ENCODE peak calls at places on chromosomes 2 and 18, in nine cellular contexts. One of them, this sample, is unnamed.

GRCh38 chr2:2016912-2017311 is 272.6 kb upstream of the PXDN start:
- DNase-seq in NCI-H1092: no peak
- DNase-seq in hypothalamus: no peak
- DNase-seq in mucosa of gallbladder: no peak
- DNase-seq in HEK293T: no peak
- DNase-seq in substantia nigra: no peak
- DNase-seq in retina: no peak
- DNase-seq in iris pigment epithelial cell: no peak
- DNase-seq in trophoblast cell: no peak
- DNase-seq in this sample: no peak

GRCh38 chr2:143954208-143954607 is 565.7 kb downstream of the ZEB2 start:
- DNase-seq in NCI-H1092: no peak
- DNase-seq in hypothalamus: no peak
- DNase-seq in mucosa of gallbladder: no peak
- DNase-seq in HEK293T: no peak
- DNase-seq in substantia nigra: no peak
- DNase-seq in retina: no peak
- DNase-seq in iris pigment epithelial cell: peak; percentile 45
- DNase-seq in trophoblast cell: no peak
- DNase-seq in this sample: no peak

GRCh38 chr2:64838817-64839216 is 150.4 kb upstream of the SLC1A4 start:
- DNase-seq in NCI-H1092: no peak
- DNase-seq in hypothalamus: no peak
- DNase-seq in mucosa of gallbladder: no peak
- DNase-seq in HEK293T: no peak
- DNase-seq in substantia nigra: no peak
- DNase-seq in retina: no peak
- DNase-seq in iris pigment epithelial cell: peak; percentile 70
- DNase-seq in trophoblast cell: peak; percentile 36
- DNase-seq in this sample: no peak

GRCh38 chr2:137190411-137191190 is 425.3 kb downstream of the THSD7B start:
- DNase-seq in NCI-H1092: no peak
- DNase-seq in hypothalamus: no peak
- DNase-seq in mucosa of gallbladder: no peak
- DNase-seq in HEK293T: no peak
- DNase-seq in substantia nigra: no peak
- DNase-seq in retina: peak; percentile 51
- DNase-seq in iris pigment epithelial cell: no peak
- DNase-seq in trophoblast cell: no peak
- DNase-seq in this sample: no peak

GRCh38 chr2:43098539-43098938 is 127.9 kb downstream of the ZFP36L2 start:
- DNase-seq in NCI-H1092: no peak
- DNase-seq in hypothalamus: no peak
- DNase-seq in mucosa of gallbladder: no peak
- DNase-seq in HEK293T: no peak
- DNase-seq in substantia nigra: no peak
- DNase-seq in retina: no peak
- DNase-seq in iris pigment epithelial cell: no peak
- DNase-seq in trophoblast cell: no peak
- DNase-seq in this sample: no peak

GRCh38 chr2:1750935-1751767 is 6.8 kb upstream of the PXDN start:
- DNase-seq in NCI-H1092: peak; percentile 64
- DNase-seq in hypothalamus: peak; percentile 19
- DNase-seq in mucosa of gallbladder: peak; percentile 58
- DNase-seq in HEK293T: peak; percentile 75
- DNase-seq in substantia nigra: no peak
- DNase-seq in retina: peak; percentile 86
- DNase-seq in iris pigment epithelial cell: peak; percentile 86
- DNase-seq in trophoblast cell: peak; percentile 73
- DNase-seq in this sample: no peak

GRCh38 chr18:52667388-52667787 is 327.4 kb downstream of the DCC start:
- DNase-seq in NCI-H1092: no peak
- DNase-seq in hypothalamus: no peak
- DNase-seq in mucosa of gallbladder: no peak
- DNase-seq in HEK293T: no peak
- DNase-seq in substantia nigra: no peak
- DNase-seq in retina: no peak
- DNase-seq in iris pigment epithelial cell: no peak
- DNase-seq in trophoblast cell: no peak
- DNase-seq in this sample: no peak

GRCh38 chr2:230347659-230348305 is 20.8 kb downstream of the SP140L start:
- DNase-seq in NCI-H1092: no peak
- DNase-seq in hypothalamus: no peak
- DNase-seq in mucosa of gallbladder: no peak
- DNase-seq in HEK293T: no peak
- DNase-seq in substantia nigra: no peak
- DNase-seq in retina: no peak
- DNase-seq in iris pigment epithelial cell: peak; percentile 49
- DNase-seq in trophoblast cell: no peak
- DNase-seq in this sample: no peak

GRCh38 chr18:58390399-58390798 is 238.5 kb downstream of the ALPK2 start:
- DNase-seq in NCI-H1092: no peak
- DNase-seq in hypothalamus: no peak
- DNase-seq in mucosa of gallbladder: no peak
- DNase-seq in HEK293T: peak; percentile 71
- DNase-seq in substantia nigra: no peak
- DNase-seq in retina: no peak
- DNase-seq in iris pigment epithelial cell: no peak
- DNase-seq in trophoblast cell: no peak
- DNase-seq in this sample: no peak

GRCh38 chr2:37394263-37394662 is 49.8 kb downstream of the QPCT start:
- DNase-seq in NCI-H1092: no peak
- DNase-seq in hypothalamus: no peak
- DNase-seq in mucosa of gallbladder: no peak
- DNase-seq in HEK293T: no peak
- DNase-seq in substantia nigra: no peak
- DNase-seq in retina: no peak
- DNase-seq in iris pigment epithelial cell: no peak
- DNase-seq in trophoblast cell: no peak
- DNase-seq in this sample: no peak

GRCh38 chr2:168002021-168002553 is 245.3 kb downstream of the STK39 start:
- DNase-seq in NCI-H1092: no peak
- DNase-seq in hypothalamus: no peak
- DNase-seq in mucosa of gallbladder: no peak
- DNase-seq in HEK293T: no peak
- DNase-seq in substantia nigra: no peak
- DNase-seq in retina: no peak
- DNase-seq in iris pigment epithelial cell: peak; percentile 69
- DNase-seq in trophoblast cell: peak; percentile 13
- DNase-seq in this sample: no peak

GRCh38 chr18:11654736-11655604 is 34.1 kb upstream of the GNAL start:
- DNase-seq in NCI-H1092: no peak
- DNase-seq in hypothalamus: peak; percentile 4
- DNase-seq in mucosa of gallbladder: peak; percentile 44
- DNase-seq in HEK293T: peak; percentile 68
- DNase-seq in substantia nigra: no peak
- DNase-seq in retina: peak; percentile 72
- DNase-seq in iris pigment epithelial cell: peak; percentile 24
- DNase-seq in trophoblast cell: peak; percentile 57
- DNase-seq in this sample: no peak

GRCh38 chr18:63980896-63981454 is 11.1 kb downstream of the SERPINB8 start:
- DNase-seq in NCI-H1092: no peak
- DNase-seq in hypothalamus: no peak
- DNase-seq in mucosa of gallbladder: no peak
- DNase-seq in HEK293T: no peak
- DNase-seq in substantia nigra: no peak
- DNase-seq in retina: no peak
- DNase-seq in iris pigment epithelial cell: no peak
- DNase-seq in trophoblast cell: no peak
- DNase-seq in this sample: no peak

GRCh38 chr2:142323206-142323605 is 192.4 kb upstream of the LRP1B start:
- DNase-seq in NCI-H1092: no peak
- DNase-seq in hypothalamus: no peak
- DNase-seq in mucosa of gallbladder: peak; percentile 55
- DNase-seq in HEK293T: no peak
- DNase-seq in substantia nigra: no peak
- DNase-seq in retina: no peak
- DNase-seq in iris pigment epithelial cell: no peak
- DNase-seq in trophoblast cell: peak; percentile 5
- DNase-seq in this sample: no peak

GRCh38 chr2:18940184-18940583 is 350.8 kb upstream of the NT5C1B start:
- DNase-seq in NCI-H1092: no peak
- DNase-seq in hypothalamus: no peak
- DNase-seq in mucosa of gallbladder: no peak
- DNase-seq in HEK293T: no peak
- DNase-seq in substantia nigra: no peak
- DNase-seq in retina: no peak
- DNase-seq in iris pigment epithelial cell: no peak
- DNase-seq in trophoblast cell: no peak
- DNase-seq in this sample: no peak

GRCh38 chr2:127770973-127771735 is 39.8 kb downstream of the WDR33 start:
- DNase-seq in NCI-H1092: no peak
- DNase-seq in hypothalamus: no peak
- DNase-seq in mucosa of gallbladder: no peak
- DNase-seq in HEK293T: no peak
- DNase-seq in substantia nigra: no peak
- DNase-seq in retina: no peak
- DNase-seq in iris pigment epithelial cell: peak; percentile 98
- DNase-seq in trophoblast cell: peak; percentile 96
- DNase-seq in this sample: no peak

GRCh38 chr18:55219059-55219458 is 259.8 kb upstream of the CCDC68 start:
- DNase-seq in NCI-H1092: no peak
- DNase-seq in hypothalamus: no peak
- DNase-seq in mucosa of gallbladder: no peak
- DNase-seq in HEK293T: no peak
- DNase-seq in substantia nigra: no peak
- DNase-seq in retina: no peak
- DNase-seq in iris pigment epithelial cell: no peak
- DNase-seq in trophoblast cell: no peak
- DNase-seq in this sample: no peak

GRCh38 chr2:171341394-171341793 is 92.4 kb downstream of the METTL8 start:
- DNase-seq in NCI-H1092: no peak
- DNase-seq in hypothalamus: no peak
- DNase-seq in mucosa of gallbladder: no peak
- DNase-seq in HEK293T: no peak
- DNase-seq in substantia nigra: no peak
- DNase-seq in retina: no peak
- DNase-seq in iris pigment epithelial cell: no peak
- DNase-seq in trophoblast cell: no peak
- DNase-seq in this sample: no peak

GRCh38 chr2:241835605-241836004 is 23.1 kb downstream of the PDCD1 start:
- DNase-seq in NCI-H1092: no peak
- DNase-seq in hypothalamus: no peak
- DNase-seq in mucosa of gallbladder: no peak
- DNase-seq in HEK293T: no peak
- DNase-seq in substantia nigra: no peak
- DNase-seq in retina: no peak
- DNase-seq in iris pigment epithelial cell: no peak
- DNase-seq in trophoblast cell: no peak
- DNase-seq in this sample: no peak

GRCh38 chr2:217360781-217361485 is 501.1 kb upstream of the TNP1 start:
- DNase-seq in NCI-H1092: no peak
- DNase-seq in hypothalamus: no peak
- DNase-seq in mucosa of gallbladder: no peak
- DNase-seq in HEK293T: no peak
- DNase-seq in substantia nigra: no peak
- DNase-seq in retina: no peak
- DNase-seq in iris pigment epithelial cell: peak; percentile 60
- DNase-seq in trophoblast cell: peak; percentile 14
- DNase-seq in this sample: no peak

GRCh38 chr2:12903272-12903671 is 186.5 kb downstream of the TRIB2 start:
- DNase-seq in NCI-H1092: no peak
- DNase-seq in hypothalamus: no peak
- DNase-seq in mucosa of gallbladder: no peak
- DNase-seq in HEK293T: no peak
- DNase-seq in substantia nigra: no peak
- DNase-seq in retina: no peak
- DNase-seq in iris pigment epithelial cell: peak; percentile 44
- DNase-seq in trophoblast cell: no peak
- DNase-seq in this sample: no peak

GRCh38 chr2:147469471-147469870 is 375.4 kb upstream of the ACVR2A start:
- DNase-seq in NCI-H1092: no peak
- DNase-seq in hypothalamus: no peak
- DNase-seq in mucosa of gallbladder: no peak
- DNase-seq in HEK293T: peak; percentile 63
- DNase-seq in substantia nigra: no peak
- DNase-seq in retina: peak; percentile 34
- DNase-seq in iris pigment epithelial cell: no peak
- DNase-seq in trophoblast cell: no peak
- DNase-seq in this sample: no peak

GRCh38 chr2:85666435-85666924 is 1.5 kb downstream of the SFTPB start:
- DNase-seq in NCI-H1092: no peak
- DNase-seq in hypothalamus: no peak
- DNase-seq in mucosa of gallbladder: no peak
- DNase-seq in HEK293T: no peak
- DNase-seq in substantia nigra: no peak
- DNase-seq in retina: no peak
- DNase-seq in iris pigment epithelial cell: no peak
- DNase-seq in trophoblast cell: no peak
- DNase-seq in this sample: no peak

GRCh38 chr2:27379840-27380625 is 501 bp downstream of the ZNF513 start:
- DNase-seq in NCI-H1092: no peak
- DNase-seq in hypothalamus: no peak
- DNase-seq in mucosa of gallbladder: peak; percentile 59
- DNase-seq in HEK293T: no peak
- DNase-seq in substantia nigra: peak; percentile 73
- DNase-seq in retina: peak; percentile 60
- DNase-seq in iris pigment epithelial cell: peak; percentile 63
- DNase-seq in trophoblast cell: peak; percentile 10
- DNase-seq in this sample: no peak

GRCh38 chr18:24995056-24995455 is 356.9 kb downstream of the ZNF521 start:
- DNase-seq in NCI-H1092: no peak
- DNase-seq in hypothalamus: no peak
- DNase-seq in mucosa of gallbladder: no peak
- DNase-seq in HEK293T: no peak
- DNase-seq in substantia nigra: no peak
- DNase-seq in retina: no peak
- DNase-seq in iris pigment epithelial cell: peak; percentile 8
- DNase-seq in trophoblast cell: no peak
- DNase-seq in this sample: no peak

GRCh38 chr2:96819101-96819875 is 3.2 kb downstream of the CNNM3 start:
- DNase-seq in NCI-H1092: no peak
- DNase-seq in hypothalamus: no peak
- DNase-seq in mucosa of gallbladder: peak; percentile 88
- DNase-seq in HEK293T: no peak
- DNase-seq in substantia nigra: no peak
- DNase-seq in retina: no peak
- DNase-seq in iris pigment epithelial cell: no peak
- DNase-seq in trophoblast cell: peak; percentile 86
- DNase-seq in this sample: no peak